ENCODE peak calls at places on chromosomes 5 and 9, in five cellular contexts. One of them, this sample, is unnamed.

GRCh38 chr5:107548477-107548876 is 122.3 kb downstream of the EFNA5 start:
- DNase-seq in IMR-90: no peak
- DNase-seq in chondrocyte: no peak
- DNase-seq in GM03348: no peak
- DNase-seq in stimulated activated CD4-positive, alpha-beta T cell treated with anti-CD3 and anti-CD28 coated beads, Interleukin-12 subunit alpha, Interleukin-12 subunit beta, amount 100 ng/mL, for 4 hours: no peak
- DNase-seq in this sample: no peak

GRCh38 chr5:96582343-96582742 is 79.8 kb upstream of the CAST start:
- DNase-seq in IMR-90: peak
- DNase-seq in chondrocyte: no peak
- DNase-seq in GM03348: peak
- DNase-seq in stimulated activated CD4-positive, alpha-beta T cell treated with anti-CD3 and anti-CD28 coated beads, Interleukin-12 subunit alpha, Interleukin-12 subunit beta, amount 100 ng/mL, for 4 hours: no peak
- DNase-seq in this sample: no peak

GRCh38 chr9:99049641-99050040 is 55.3 kb upstream of the TGFBR1 start:
- DNase-seq in IMR-90: no peak
- DNase-seq in chondrocyte: no peak
- DNase-seq in GM03348: no peak
- DNase-seq in stimulated activated CD4-positive, alpha-beta T cell treated with anti-CD3 and anti-CD28 coated beads, Interleukin-12 subunit alpha, Interleukin-12 subunit beta, amount 100 ng/mL, for 4 hours: no peak
- DNase-seq in this sample: no peak

GRCh38 chr9:69020746-69021145 is 6.8 kb upstream of the PRKACG start:
- DNase-seq in IMR-90: no peak
- DNase-seq in chondrocyte: no peak
- DNase-seq in GM03348: no peak
- DNase-seq in stimulated activated CD4-positive, alpha-beta T cell treated with anti-CD3 and anti-CD28 coated beads, Interleukin-12 subunit alpha, Interleukin-12 subunit beta, amount 100 ng/mL, for 4 hours: no peak
- DNase-seq in this sample: no peak

GRCh38 chr5:1008451-1009358 is at the start of gene NKD2:
- DNase-seq in IMR-90: no peak
- DNase-seq in chondrocyte: peak
- DNase-seq in GM03348: peak
- DNase-seq in stimulated activated CD4-positive, alpha-beta T cell treated with anti-CD3 and anti-CD28 coated beads, Interleukin-12 subunit alpha, Interleukin-12 subunit beta, amount 100 ng/mL, for 4 hours: peak
- DNase-seq in this sample: peak

GRCh38 chr5:91366571-91366970 is 16.5 kb downstream of the ARRDC3 start:
- DNase-seq in IMR-90: no peak
- DNase-seq in chondrocyte: no peak
- DNase-seq in GM03348: no peak
- DNase-seq in stimulated activated CD4-positive, alpha-beta T cell treated with anti-CD3 and anti-CD28 coated beads, Interleukin-12 subunit alpha, Interleukin-12 subunit beta, amount 100 ng/mL, for 4 hours: no peak
- DNase-seq in this sample: no peak

GRCh38 chr5:51226420-51226735 is 156.9 kb upstream of the ISL1 start:
- DNase-seq in IMR-90: no peak
- DNase-seq in chondrocyte: no peak
- DNase-seq in GM03348: no peak
- DNase-seq in stimulated activated CD4-positive, alpha-beta T cell treated with anti-CD3 and anti-CD28 coated beads, Interleukin-12 subunit alpha, Interleukin-12 subunit beta, amount 100 ng/mL, for 4 hours: no peak
- DNase-seq in this sample: no peak

GRCh38 chr9:108443741-108444140 is 412.0 kb downstream of the ACTL7B start:
- DNase-seq in IMR-90: peak
- DNase-seq in chondrocyte: no peak
- DNase-seq in GM03348: peak
- DNase-seq in stimulated activated CD4-positive, alpha-beta T cell treated with anti-CD3 and anti-CD28 coated beads, Interleukin-12 subunit alpha, Interleukin-12 subunit beta, amount 100 ng/mL, for 4 hours: no peak
- DNase-seq in this sample: no peak

GRCh38 chr5:17190242-17190778 is 27.1 kb upstream of the BASP1 start:
- DNase-seq in IMR-90: peak
- DNase-seq in chondrocyte: no peak
- DNase-seq in GM03348: peak
- DNase-seq in stimulated activated CD4-positive, alpha-beta T cell treated with anti-CD3 and anti-CD28 coated beads, Interleukin-12 subunit alpha, Interleukin-12 subunit beta, amount 100 ng/mL, for 4 hours: no peak
- DNase-seq in this sample: no peak

GRCh38 chr9:77927265-77927664 is 104.3 kb downstream of the GNAQ start:
- DNase-seq in IMR-90: peak
- DNase-seq in chondrocyte: no peak
- DNase-seq in GM03348: peak
- DNase-seq in stimulated activated CD4-positive, alpha-beta T cell treated with anti-CD3 and anti-CD28 coated beads, Interleukin-12 subunit alpha, Interleukin-12 subunit beta, amount 100 ng/mL, for 4 hours: no peak
- DNase-seq in this sample: no peak

GRCh38 chr9:37941253-37941652 is 37.3 kb upstream of the SLC25A51 start:
- DNase-seq in IMR-90: no peak
- DNase-seq in chondrocyte: no peak
- DNase-seq in GM03348: no peak
- DNase-seq in stimulated activated CD4-positive, alpha-beta T cell treated with anti-CD3 and anti-CD28 coated beads, Interleukin-12 subunit alpha, Interleukin-12 subunit beta, amount 100 ng/mL, for 4 hours: no peak
- DNase-seq in this sample: no peak

GRCh38 chr5:73901045-73901444 is 275.0 kb downstream of the ARHGEF28 start:
- DNase-seq in IMR-90: peak
- DNase-seq in chondrocyte: no peak
- DNase-seq in GM03348: no peak
- DNase-seq in stimulated activated CD4-positive, alpha-beta T cell treated with anti-CD3 and anti-CD28 coated beads, Interleukin-12 subunit alpha, Interleukin-12 subunit beta, amount 100 ng/mL, for 4 hours: no peak
- DNase-seq in this sample: no peak

GRCh38 chr9:94445846-94446245 is 109.0 kb upstream of the PCAT7 start:
- DNase-seq in IMR-90: no peak
- DNase-seq in chondrocyte: no peak
- DNase-seq in GM03348: no peak
- DNase-seq in stimulated activated CD4-positive, alpha-beta T cell treated with anti-CD3 and anti-CD28 coated beads, Interleukin-12 subunit alpha, Interleukin-12 subunit beta, amount 100 ng/mL, for 4 hours: no peak
- DNase-seq in this sample: no peak

GRCh38 chr5:73280821-73281746 is 108.1 kb downstream of the TMEM174 start:
- DNase-seq in IMR-90: peak
- DNase-seq in chondrocyte: no peak
- DNase-seq in GM03348: no peak
- DNase-seq in stimulated activated CD4-positive, alpha-beta T cell treated with anti-CD3 and anti-CD28 coated beads, Interleukin-12 subunit alpha, Interleukin-12 subunit beta, amount 100 ng/mL, for 4 hours: no peak
- DNase-seq in this sample: no peak

GRCh38 chr9:91100878-91101450 is 260.8 kb downstream of the AUH start:
- DNase-seq in IMR-90: peak
- DNase-seq in chondrocyte: no peak
- DNase-seq in GM03348: no peak
- DNase-seq in stimulated activated CD4-positive, alpha-beta T cell treated with anti-CD3 and anti-CD28 coated beads, Interleukin-12 subunit alpha, Interleukin-12 subunit beta, amount 100 ng/mL, for 4 hours: no peak
- DNase-seq in this sample: no peak

GRCh38 chr9:137666505-137666809 is 47.7 kb downstream of the EHMT1 start:
- DNase-seq in IMR-90: no peak
- DNase-seq in chondrocyte: peak
- DNase-seq in GM03348: no peak
- DNase-seq in stimulated activated CD4-positive, alpha-beta T cell treated with anti-CD3 and anti-CD28 coated beads, Interleukin-12 subunit alpha, Interleukin-12 subunit beta, amount 100 ng/mL, for 4 hours: no peak
- DNase-seq in this sample: peak

GRCh38 chr9:37511006-37511714 is 25.4 kb downstream of the POLR1E start:
- DNase-seq in IMR-90: no peak
- DNase-seq in chondrocyte: peak
- DNase-seq in GM03348: no peak
- DNase-seq in stimulated activated CD4-positive, alpha-beta T cell treated with anti-CD3 and anti-CD28 coated beads, Interleukin-12 subunit alpha, Interleukin-12 subunit beta, amount 100 ng/mL, for 4 hours: no peak
- DNase-seq in this sample: no peak

GRCh38 chr9:70408393-70409040 is 5.9 kb downstream of the KLF9 start:
- DNase-seq in IMR-90: no peak
- DNase-seq in chondrocyte: no peak
- DNase-seq in GM03348: no peak
- DNase-seq in stimulated activated CD4-positive, alpha-beta T cell treated with anti-CD3 and anti-CD28 coated beads, Interleukin-12 subunit alpha, Interleukin-12 subunit beta, amount 100 ng/mL, for 4 hours: no peak
- DNase-seq in this sample: no peak

GRCh38 chr9:79955300-79955699 is 383.5 kb downstream of the TLE4 start:
- DNase-seq in IMR-90: no peak
- DNase-seq in chondrocyte: no peak
- DNase-seq in GM03348: no peak
- DNase-seq in stimulated activated CD4-positive, alpha-beta T cell treated with anti-CD3 and anti-CD28 coated beads, Interleukin-12 subunit alpha, Interleukin-12 subunit beta, amount 100 ng/mL, for 4 hours: no peak
- DNase-seq in this sample: no peak

GRCh38 chr5:134738963-134739661 is 764 bp downstream of the CAMLG start:
- DNase-seq in IMR-90: peak
- DNase-seq in chondrocyte: peak
- DNase-seq in GM03348: peak
- DNase-seq in stimulated activated CD4-positive, alpha-beta T cell treated with anti-CD3 and anti-CD28 coated beads, Interleukin-12 subunit alpha, Interleukin-12 subunit beta, amount 100 ng/mL, for 4 hours: no peak
- DNase-seq in this sample: peak

GRCh38 chr5:146283344-146283761 is 55.3 kb upstream of the POU4F3 start:
- DNase-seq in IMR-90: peak
- DNase-seq in chondrocyte: no peak
- DNase-seq in GM03348: peak
- DNase-seq in stimulated activated CD4-positive, alpha-beta T cell treated with anti-CD3 and anti-CD28 coated beads, Interleukin-12 subunit alpha, Interleukin-12 subunit beta, amount 100 ng/mL, for 4 hours: no peak
- DNase-seq in this sample: no peak

GRCh38 chr5:160637357-160637756 is 214.7 kb downstream of the ATP10B start:
- DNase-seq in IMR-90: no peak
- DNase-seq in chondrocyte: no peak
- DNase-seq in GM03348: no peak
- DNase-seq in stimulated activated CD4-positive, alpha-beta T cell treated with anti-CD3 and anti-CD28 coated beads, Interleukin-12 subunit alpha, Interleukin-12 subunit beta, amount 100 ng/mL, for 4 hours: no peak
- DNase-seq in this sample: no peak

GRCh38 chr5:170523129-170523497 is 19.3 kb downstream of the KCNIP1 start:
- DNase-seq in IMR-90: no peak
- DNase-seq in chondrocyte: no peak
- DNase-seq in GM03348: no peak
- DNase-seq in stimulated activated CD4-positive, alpha-beta T cell treated with anti-CD3 and anti-CD28 coated beads, Interleukin-12 subunit alpha, Interleukin-12 subunit beta, amount 100 ng/mL, for 4 hours: no peak
- DNase-seq in this sample: no peak

GRCh38 chr5:72110401-72111013 is 3.2 kb downstream of the MAP1B start:
- DNase-seq in IMR-90: no peak
- DNase-seq in chondrocyte: no peak
- DNase-seq in GM03348: peak
- DNase-seq in stimulated activated CD4-positive, alpha-beta T cell treated with anti-CD3 and anti-CD28 coated beads, Interleukin-12 subunit alpha, Interleukin-12 subunit beta, amount 100 ng/mL, for 4 hours: no peak
- DNase-seq in this sample: no peak

GRCh38 chr9:132996526-132996925 is 18.0 kb downstream of the GFI1B start:
- DNase-seq in IMR-90: no peak
- DNase-seq in chondrocyte: no peak
- DNase-seq in GM03348: no peak
- DNase-seq in stimulated activated CD4-positive, alpha-beta T cell treated with anti-CD3 and anti-CD28 coated beads, Interleukin-12 subunit alpha, Interleukin-12 subunit beta, amount 100 ng/mL, for 4 hours: no peak
- DNase-seq in this sample: peak

GRCh38 chr9:3436629-3437028 is 89.2 kb downstream of the RFX3 start:
- DNase-seq in IMR-90: peak
- DNase-seq in chondrocyte: no peak
- DNase-seq in GM03348: no peak
- DNase-seq in stimulated activated CD4-positive, alpha-beta T cell treated with anti-CD3 and anti-CD28 coated beads, Interleukin-12 subunit alpha, Interleukin-12 subunit beta, amount 100 ng/mL, for 4 hours: no peak
- DNase-seq in this sample: no peak

GRCh38 chr5:72252574-72253155 is 67.4 kb downstream of the MRPS27 start:
- DNase-seq in IMR-90: no peak
- DNase-seq in chondrocyte: no peak
- DNase-seq in GM03348: peak
- DNase-seq in stimulated activated CD4-positive, alpha-beta T cell treated with anti-CD3 and anti-CD28 coated beads, Interleukin-12 subunit alpha, Interleukin-12 subunit beta, amount 100 ng/mL, for 4 hours: no peak
- DNase-seq in this sample: no peak

GRCh38 chr5:155189981-155190380 is 176.4 kb downstream of the KIF4B start:
- DNase-seq in IMR-90: no peak
- DNase-seq in chondrocyte: no peak
- DNase-seq in GM03348: no peak
- DNase-seq in stimulated activated CD4-positive, alpha-beta T cell treated with anti-CD3 and anti-CD28 coated beads, Interleukin-12 subunit alpha, Interleukin-12 subunit beta, amount 100 ng/mL, for 4 hours: no peak
- DNase-seq in this sample: no peak

GRCh38 chr5:176356179-176356566 is 5.4 kb downstream of the KIAA1191 start:
- DNase-seq in IMR-90: no peak
- DNase-seq in chondrocyte: no peak
- DNase-seq in GM03348: no peak
- DNase-seq in stimulated activated CD4-positive, alpha-beta T cell treated with anti-CD3 and anti-CD28 coated beads, Interleukin-12 subunit alpha, Interleukin-12 subunit beta, amount 100 ng/mL, for 4 hours: no peak
- DNase-seq in this sample: no peak

GRCh38 chr5:135242496-135243193 is 156.4 kb downstream of the MACROH2A1 start:
- DNase-seq in IMR-90: peak
- DNase-seq in chondrocyte: no peak
- DNase-seq in GM03348: peak
- DNase-seq in stimulated activated CD4-positive, alpha-beta T cell treated with anti-CD3 and anti-CD28 coated beads, Interleukin-12 subunit alpha, Interleukin-12 subunit beta, amount 100 ng/mL, for 4 hours: no peak
- DNase-seq in this sample: no peak

GRCh38 chr9:107878462-107878861 is 388.9 kb upstream of the KLF4 start:
- DNase-seq in IMR-90: no peak
- DNase-seq in chondrocyte: no peak
- DNase-seq in GM03348: no peak
- DNase-seq in stimulated activated CD4-positive, alpha-beta T cell treated with anti-CD3 and anti-CD28 coated beads, Interleukin-12 subunit alpha, Interleukin-12 subunit beta, amount 100 ng/mL, for 4 hours: no peak
- DNase-seq in this sample: no peak

GRCh38 chr5:132687995-132688394 is 14.2 kb downstream of the IL4 start:
- DNase-seq in IMR-90: no peak
- DNase-seq in chondrocyte: no peak
- DNase-seq in GM03348: no peak
- DNase-seq in stimulated activated CD4-positive, alpha-beta T cell treated with anti-CD3 and anti-CD28 coated beads, Interleukin-12 subunit alpha, Interleukin-12 subunit beta, amount 100 ng/mL, for 4 hours: no peak
- DNase-seq in this sample: no peak

GRCh38 chr5:159402328-159402727 is 72.0 kb upstream of the IL12B start:
- DNase-seq in IMR-90: no peak
- DNase-seq in chondrocyte: no peak
- DNase-seq in GM03348: no peak
- DNase-seq in stimulated activated CD4-positive, alpha-beta T cell treated with anti-CD3 and anti-CD28 coated beads, Interleukin-12 subunit alpha, Interleukin-12 subunit beta, amount 100 ng/mL, for 4 hours: no peak
- DNase-seq in this sample: no peak

GRCh38 chr5:116494784-116495480 is 79.7 kb downstream of the SEMA6A start:
- DNase-seq in IMR-90: no peak
- DNase-seq in chondrocyte: no peak
- DNase-seq in GM03348: no peak
- DNase-seq in stimulated activated CD4-positive, alpha-beta T cell treated with anti-CD3 and anti-CD28 coated beads, Interleukin-12 subunit alpha, Interleukin-12 subunit beta, amount 100 ng/mL, for 4 hours: no peak
- DNase-seq in this sample: no peak

GRCh38 chr5:39639618-39640078 is 214.9 kb upstream of the DAB2 start:
- DNase-seq in IMR-90: peak
- DNase-seq in chondrocyte: no peak
- DNase-seq in GM03348: no peak
- DNase-seq in stimulated activated CD4-positive, alpha-beta T cell treated with anti-CD3 and anti-CD28 coated beads, Interleukin-12 subunit alpha, Interleukin-12 subunit beta, amount 100 ng/mL, for 4 hours: no peak
- DNase-seq in this sample: no peak

This sample was measured in spleen.